ENCODE peak calls at places on chromosomes 5 and 9, in eight cellular contexts. E is lung; W is fibroblast of the aortic adventitia; G is CD8-positive, alpha-beta T cell; Z is thyroid gland; P is lower leg skin; J is kidney; U is astrocyte of the spinal cord. C is an unnamed sample.

GRCh38 chr5:8865686-8866374 is 680.0 kb downstream of the SEMA5A start:
- DNase-seq in U (no peak), P (no peak), E (no peak), W (no peak), Z (no peak), J (no peak), G (no peak), C (no peak)

GRCh38 chr9:82109626-82110025 is 121.1 kb downstream of the SPATA31D1 start:
- DNase-seq in E (no peak), G (no peak), U (peak), J (no peak), P (no peak), W (peak), Z (no peak), C (peak)

GRCh38 chr5:1195439-1195838 is 6.0 kb upstream of the SLC6A19 start:
- DNase-seq in W (no peak), J (peak), U (no peak), E (no peak), Z (no peak), P (no peak), G (no peak), C (no peak)

GRCh38 chr5:54176066-54176835 is 134.1 kb downstream of the ARL15 start:
- DNase-seq in U (no peak), J (no peak), G (no peak), E (no peak), W (no peak), Z (no peak), P (no peak), C (no peak)

GRCh38 chr9:72524820-72525539 is 3.6 kb downstream of the TMC1 start:
- DNase-seq in G (no peak), J (no peak), E (no peak), P (peak), U (peak), Z (peak), W (peak), C (peak)

GRCh38 chr5:73171495-73171894 is 1.5 kb upstream of the TMEM174 start:
- DNase-seq in Z (no peak), E (no peak), G (no peak), W (no peak), P (no peak), U (no peak), J (no peak), C (no peak)

GRCh38 chr5:178587793-178588611 is 2.2 kb downstream of the COL23A1 start:
- DNase-seq in U (no peak), E (no peak), P (no peak), G (no peak), W (no peak), J (no peak), Z (peak), C (no peak)

GRCh38 chr9:26459959-26460358 is 432.6 kb downstream of the CAAP1 start:
- DNase-seq in U (no peak), G (no peak), J (no peak), P (no peak), E (no peak), Z (no peak), W (no peak), C (no peak)

GRCh38 chr9:117121331-117121730 is 293.5 kb downstream of the ASTN2 start:
- DNase-seq in Z (peak), W (no peak), P (no peak), J (no peak), U (no peak), G (no peak), E (no peak), C (no peak)

GRCh38 chr9:127754761-127755557 is 19.9 kb upstream of the TOR2A start:
- DNase-seq in G (no peak), U (no peak), P (no peak), W (no peak), Z (no peak), E (no peak), J (no peak), C (no peak)

GRCh38 chr5:134659456-134659855 is 10.9 kb downstream of the SEC24A start:
- DNase-seq in J (peak), W (no peak), G (no peak), E (no peak), U (no peak), Z (no peak), P (no peak), C (no peak)

GRCh38 chr5:154830219-154830595 is 20.2 kb downstream of the FAXDC2 start:
- DNase-seq in J (no peak), Z (no peak), P (no peak), W (no peak), U (no peak), E (no peak), G (no peak), C (no peak)

GRCh38 chr5:150279618-150280017 is 10.0 kb downstream of the CAMK2A start:
- DNase-seq in G (no peak), P (no peak), J (no peak), E (no peak), Z (no peak), W (no peak), U (no peak), C (no peak)

DNA sequence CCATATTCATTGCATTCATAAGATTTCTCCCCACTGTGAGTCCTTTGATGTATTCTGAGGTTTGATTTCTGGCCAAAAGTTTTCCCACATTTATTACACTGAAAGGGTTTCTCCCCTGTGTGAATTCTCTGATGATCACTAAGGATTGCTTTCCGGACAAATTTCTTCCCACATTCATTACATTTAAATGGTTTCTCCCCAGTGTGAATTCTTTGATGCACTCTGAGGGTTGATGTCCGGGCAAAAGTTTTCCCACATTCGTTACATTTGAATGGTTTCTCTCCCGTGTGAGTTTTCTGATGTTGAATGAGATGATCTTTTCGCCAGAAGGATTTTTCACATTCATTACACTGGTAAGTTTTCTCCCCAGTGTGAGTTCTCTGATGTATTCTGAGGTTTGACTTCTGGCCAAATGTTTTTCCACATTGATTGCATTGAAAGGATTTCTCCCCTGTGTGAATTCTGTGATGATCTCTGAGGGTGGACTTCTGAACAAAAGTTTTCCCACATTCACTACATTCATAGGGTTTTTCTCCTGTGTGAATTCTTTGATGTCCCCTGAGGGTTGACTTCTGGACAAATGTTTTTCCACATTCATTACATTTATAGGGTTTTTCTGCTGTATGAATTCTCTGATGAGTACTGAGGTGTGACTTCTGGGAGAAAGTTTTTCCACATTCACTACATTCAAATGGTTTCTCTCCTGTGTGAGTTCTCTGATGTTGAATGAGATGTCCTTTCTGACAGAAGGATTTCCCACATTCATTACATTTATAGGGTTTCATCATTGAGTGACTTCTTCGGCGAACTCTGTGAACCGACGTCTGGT is 18.8 kb downstream of the ZNF510 start:
- DNase-seq in J (no peak), P (no peak), G (no peak), Z (no peak), U (peak), W (peak), E (no peak), C (no peak)
- H3K4me3 ChIP-seq in J (peak), P (no peak), G (no peak), Z (no peak), U (no peak), W (no peak), E (no peak), C (no peak)

GRCh38 chr5:175921066-175921730 is 46.9 kb downstream of the THOC3 start:
- DNase-seq in E (no peak), J (no peak), U (no peak), P (no peak), Z (no peak), W (no peak), G (no peak), C (no peak)

GRCh38 chr5:175920506-175920865 is 47.6 kb downstream of the THOC3 start:
- DNase-seq in W (peak), U (peak), Z (no peak), E (no peak), J (no peak), G (no peak), P (no peak), C (no peak)

GRCh38 chr5:175922192-175922885 is 45.8 kb downstream of the THOC3 start:
- DNase-seq in E (no peak), W (peak), U (peak), J (no peak), G (no peak), Z (no peak), P (no peak), C (peak)
- H3K4me3 ChIP-seq in E (no peak), W (no peak), U (no peak), J (no peak), G (no peak), Z (no peak), P (no peak), C (no peak)

GRCh38 chr9:93097496-93098205 is 1.6 kb downstream of the CARD19 start:
- DNase-seq in J (peak), W (no peak), G (no peak), U (no peak), P (no peak), E (no peak), Z (no peak), C (no peak)
- H3K4me3 ChIP-seq in J (peak), W (peak), G (peak), U (peak), P (no peak), E (no peak), Z (no peak), C (peak)

GRCh38 chr5:96961053-96961452 is 25.2 kb downstream of the LNPEP start:
- DNase-seq in Z (no peak), W (no peak), E (no peak), P (no peak), G (no peak), U (no peak), J (no peak), C (no peak)
- H3K4me3 ChIP-seq in Z (no peak), W (no peak), E (no peak), P (no peak), G (no peak), U (no peak), J (no peak), C (no peak)

GRCh38 chr9:95584176-95584575 is 67.4 kb upstream of the PTCH1 start:
- DNase-seq in J (peak), Z (no peak), E (no peak), G (no peak), U (no peak), P (no peak), W (no peak), C (no peak)

GRCh38 chr9:95585824-95586223 is 69.1 kb upstream of the PTCH1 start:
- DNase-seq in J (peak), U (no peak), G (no peak), P (no peak), Z (no peak), E (no peak), W (no peak), C (no peak)

GRCh38 chr9:95580812-95581761 is 64.3 kb upstream of the PTCH1 start:
- DNase-seq in J (peak), Z (no peak), W (no peak), U (no peak), P (no peak), G (no peak), E (no peak), C (no peak)

GRCh38 chr9:95587071-95587964 is 70.5 kb upstream of the PTCH1 start:
- DNase-seq in G (no peak), U (no peak), J (peak), Z (no peak), W (no peak), E (no peak), P (no peak), C (no peak)

DNA sequence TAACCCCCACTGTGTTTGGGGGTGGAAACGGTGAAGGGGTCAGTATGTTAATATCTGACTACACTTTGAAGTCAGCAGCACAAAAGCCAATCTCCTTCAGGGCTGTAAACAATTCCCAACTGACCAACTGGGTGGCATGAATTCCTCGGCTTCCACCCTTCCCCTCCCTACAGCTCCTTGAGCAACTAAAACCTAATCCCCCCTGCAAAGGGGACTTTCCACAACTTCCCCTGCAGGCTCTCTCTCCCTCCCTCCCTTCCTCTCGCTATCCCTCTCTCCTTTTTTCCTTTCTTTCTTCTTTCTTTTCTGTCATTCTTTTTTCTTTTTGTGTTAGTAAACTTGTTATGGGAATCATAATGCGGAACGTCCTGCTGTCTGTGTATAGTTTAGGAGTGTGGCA is 65.1 kb upstream of the PTCH1 start:
- DNase-seq in U (no peak), P (no peak), G (no peak), E (no peak), Z (no peak), W (no peak), J (no peak), C (no peak)
- H3K4me3 ChIP-seq in U (no peak), P (no peak), G (no peak), E (no peak), Z (no peak), W (no peak), J (no peak), C (no peak)

DNA sequence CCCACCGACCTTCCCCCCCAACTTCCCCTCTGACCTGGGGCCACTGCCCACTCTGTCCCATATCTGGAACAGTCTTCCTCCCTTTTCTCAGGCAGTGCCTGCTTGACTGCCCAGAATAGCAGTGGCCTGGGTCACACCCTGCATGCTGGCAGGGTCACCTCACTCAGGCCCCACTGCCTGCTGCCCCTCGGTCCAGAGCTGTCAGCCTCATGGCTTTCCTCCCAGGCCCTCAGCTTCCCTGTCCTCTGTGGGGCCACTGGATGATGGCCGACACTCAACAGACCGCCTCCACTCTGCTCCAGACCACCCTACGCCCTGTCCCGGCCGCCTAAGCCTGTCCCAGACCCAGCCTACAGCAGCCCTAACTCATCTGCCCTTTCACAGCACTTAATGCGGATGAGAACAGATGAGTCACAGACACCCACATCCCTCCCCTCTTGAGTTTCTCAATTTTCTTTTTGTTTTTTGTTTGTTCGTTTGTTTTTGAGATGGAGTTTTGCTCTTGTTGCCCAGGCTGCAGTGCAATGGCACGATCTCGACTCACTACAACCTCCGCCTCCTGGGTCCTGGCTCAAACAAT is 5.9 kb downstream of the PNPLA7 start:
- DNase-seq in G (no peak), J (no peak), U (no peak), P (no peak), Z (no peak), E (no peak), W (no peak), C (no peak)
- H3K4me3 ChIP-seq in G (no peak), J (no peak), U (no peak), P (no peak), Z (no peak), E (no peak), W (no peak), C (no peak)

GRCh38 chr5:37837101-37838032 is 2.5 kb downstream of the GDNF start:
- DNase-seq in J (peak), U (peak), P (peak), Z (peak), W (peak), E (peak), G (peak), C (peak)
- H3K4me3 ChIP-seq in J (peak), U (peak), P (no peak), Z (no peak), W (peak), E (no peak), G (no peak), C (peak)

GRCh38 chr9:89814340-89815040 is 209.7 kb downstream of the GADD45G start:
- DNase-seq in W (no peak), E (no peak), J (no peak), P (no peak), G (no peak), Z (no peak), U (peak), C (no peak)
- H3K4me3 ChIP-seq in W (no peak), E (no peak), J (no peak), P (no peak), G (no peak), Z (no peak), U (no peak), C (no peak)

DNA sequence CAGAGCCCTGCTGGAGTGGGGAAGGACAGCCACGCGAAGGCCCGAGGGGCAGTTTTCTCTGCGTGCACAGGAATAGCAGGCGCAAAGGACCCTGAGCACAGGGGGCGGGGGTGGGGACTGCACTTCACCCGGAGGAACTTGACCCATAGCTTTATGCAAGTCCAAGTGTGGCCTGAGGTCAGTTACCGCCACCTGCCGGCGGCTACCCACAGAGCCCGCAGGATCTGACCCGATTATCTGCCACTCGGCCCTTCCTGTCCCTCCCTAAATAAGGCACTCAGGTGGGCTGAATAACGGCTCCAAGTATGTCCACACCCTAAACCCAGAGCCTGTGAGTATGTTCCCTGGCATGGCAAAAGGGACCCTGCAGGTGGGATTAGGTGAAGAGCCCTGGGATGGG is 65.4 kb upstream of the FCN1 start:
- DNase-seq in Z (no peak), J (peak), E (no peak), U (no peak), G (no peak), W (no peak), P (no peak), C (no peak)
- H3K4me3 ChIP-seq in Z (no peak), J (no peak), E (no peak), U (no peak), G (no peak), W (no peak), P (no peak), C (no peak)

DNA sequence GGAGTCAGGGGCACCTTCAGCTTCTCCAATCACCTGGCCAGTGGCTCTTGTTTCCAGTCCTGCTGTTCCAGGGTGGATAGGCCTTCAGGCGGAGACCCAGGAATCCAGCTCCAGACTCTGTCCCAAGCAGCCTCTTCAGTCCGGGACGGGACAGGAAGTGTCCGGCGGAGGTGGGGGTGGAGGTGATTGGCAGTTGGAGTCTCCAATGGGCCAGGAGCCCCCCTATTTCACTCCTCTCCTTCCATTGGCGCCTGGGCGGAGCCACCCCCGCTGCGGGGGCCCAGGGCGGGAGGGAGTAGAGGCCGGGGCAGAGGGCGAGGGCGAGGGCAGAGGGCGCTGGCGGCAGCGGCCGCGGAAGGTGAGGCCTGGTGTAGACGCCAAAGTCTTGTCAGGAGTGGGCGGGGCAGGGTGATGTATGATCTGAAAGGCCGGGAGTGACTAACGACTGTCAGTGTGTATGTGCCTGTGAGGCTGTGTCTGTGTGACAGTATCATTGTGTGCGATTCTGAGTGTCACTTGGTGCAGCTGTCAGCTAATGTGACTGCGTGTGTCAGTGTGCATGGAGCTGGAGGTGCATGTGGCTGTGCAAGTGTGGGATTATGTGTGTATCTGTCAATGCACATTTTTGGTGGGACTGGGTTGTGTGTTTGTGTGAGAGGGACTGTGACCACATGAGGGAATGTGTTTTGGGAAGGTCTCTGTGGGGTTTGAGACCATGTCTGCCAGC is at the start of gene IL11RA:
- DNase-seq in E (peak), G (peak), P (peak), Z (peak), W (peak), J (peak), U (peak), C (no peak)
- H3K4me3 ChIP-seq in E (peak), G (no peak), P (no peak), Z (no peak), W (peak), J (peak), U (peak), C (peak)

C was measured in astrocyte of the cerebellum.